ENCODE peak calls at places on chromosomes 1 and 21, in ten cellular contexts. B is esophagus squamous epithelium, J is A549, C is H9, Z is tibial artery, R is suprapubic skin, Q is cardiac muscle cell, Y is H1, L is transverse colon, D is breast epithelium. V is an unnamed sample.

GRCh38 chr1:164709108-164709507 is 150.1 kb downstream of the PBX1 start:
- DNase-seq in Z (no peak), B (no peak), L (no peak), R (no peak), Q (no peak), D (no peak), C (no peak), Y (no peak), J (no peak), V (no peak)

GRCh38 chr1:211183924-211184323 is 50.0 kb upstream of the KCNH1 start:
- DNase-seq in B (no peak), Z (no peak), L (no peak), Y (no peak), C (no peak), J (no peak), Q (no peak), R (no peak), D (no peak), V (no peak)

GRCh38 chr1:234750922-234751595 is 141.1 kb upstream of the IRF2BP2 start:
- DNase-seq in L (no peak), D (no peak), J (no peak), R (no peak), Q (no peak), Z (no peak), C (no peak), Y (no peak), B (no peak), V (peak; percentile 46)

GRCh38 chr21:27134513-27134912 is 167.6 kb upstream of the ADAMTS5 start:
- DNase-seq in Z (no peak), C (no peak), L (no peak), D (no peak), R (no peak), B (no peak), Y (no peak), J (no peak), Q (no peak), V (no peak)

GRCh38 chr1:170735366-170736263 is 71.7 kb downstream of the PRRX1 start:
- DNase-seq in B (no peak), J (no peak), D (no peak), Q (no peak), R (no peak), C (no peak), Z (no peak), L (no peak), Y (no peak), V (no peak)

GRCh38 chr1:185938396-185938795 is 204.2 kb downstream of the HMCN1 start:
- DNase-seq in C (no peak), Q (no peak), Z (no peak), Y (no peak), D (no peak), L (no peak), J (no peak), R (no peak), B (no peak), V (no peak)

GRCh38 chr1:77279929-77280328 is 1.9 kb upstream of the AK5 start:
- DNase-seq in Y (no peak), C (no peak), L (no peak), D (no peak), Z (no peak), J (no peak), R (no peak), Q (no peak), B (no peak), V (no peak)

GRCh38 chr1:93569479-93569878 is 112.2 kb downstream of the BCAR3 start:
- DNase-seq in C (no peak), J (no peak), L (no peak), B (no peak), Z (no peak), Q (no peak), D (no peak), R (no peak), Y (no peak), V (no peak)

GRCh38 chr1:16012590-16013219 is 5.1 kb downstream of the HSPB7 start:
- DNase-seq in C (peak; percentile 93), Q (peak; percentile 96), B (no peak), Z (peak; percentile 93), L (peak; percentile 66), R (no peak), J (peak; percentile 21), Y (peak; percentile 64), D (peak; percentile 54), V (peak; percentile 85)

GRCh38 chr1:7268983-7269382 is 483.7 kb downstream of the CAMTA1 start:
- DNase-seq in L (no peak), Y (no peak), C (no peak), D (no peak), J (no peak), Q (no peak), Z (no peak), R (no peak), B (no peak), V (no peak)

GRCh38 chr1:15288173-15288926 is 41.3 kb downstream of the FHAD1 start:
- DNase-seq in D (no peak), B (no peak), Y (no peak), J (no peak), C (no peak), Z (no peak), Q (no peak), R (peak; percentile 60), L (no peak), V (no peak)

GRCh38 chr21:31731112-31731801 is 661 bp downstream of the SCAF4 start:
- DNase-seq in Y (no peak), C (peak; percentile 36), D (peak; percentile 32), Z (peak; percentile 74), L (peak; percentile 72), J (peak; percentile 16), R (peak; percentile 85), B (no peak), Q (peak; percentile 64), V (peak; percentile 42)

GRCh38 chr1:56097713-56098112 is 481.6 kb downstream of the PLPP3 start:
- DNase-seq in Z (no peak), B (no peak), C (no peak), L (no peak), Y (no peak), R (no peak), J (no peak), D (no peak), Q (no peak), V (no peak)

GRCh38 chr1:207032528-207033017 is at the start of gene C1orf116:
- DNase-seq in L (peak; percentile 88), R (no peak), Z (no peak), B (no peak), Q (no peak), Y (peak; percentile 81), J (peak; percentile 76), D (peak; percentile 91), C (peak; percentile 95), V (peak; percentile 67)

GRCh38 chr1:9833632-9834031 is 9.9 kb upstream of the CLSTN1 start:
- DNase-seq in J (no peak), Q (no peak), D (no peak), B (no peak), L (peak; percentile 1), R (no peak), C (no peak), Y (no peak), Z (peak; percentile 16), V (no peak)

GRCh38 chr1:32307313-32307712 is 15.4 kb downstream of the HDAC1 start:
- DNase-seq in B (no peak), C (no peak), Q (no peak), R (no peak), D (no peak), Y (no peak), J (no peak), L (no peak), Z (no peak), V (no peak)

GRCh38 chr1:93324486-93325464 is 20.9 kb upstream of the DR1 start:
- DNase-seq in J (peak; percentile 50), R (no peak), D (no peak), L (no peak), C (no peak), B (no peak), Z (no peak), Y (no peak), Q (no peak), V (no peak)

GRCh38 chr1:157404063-157404501 is 148.2 kb downstream of the FCRL5 start:
- DNase-seq in D (no peak), Z (no peak), J (no peak), L (no peak), C (no peak), R (no peak), B (no peak), Y (no peak), Q (no peak), V (no peak)
- H3K4me1 ChIP-seq in D (no peaks in the 10 kb centered on the region), Z (no peaks in the 10 kb centered on the region), J (no peaks in the 10 kb centered on the region), L (no peaks in the 10 kb centered on the region), C (no peaks in the 10 kb centered on the region), R (no peaks in the 10 kb centered on the region), B (no peaks in the 10 kb centered on the region), Y (peaks cover 6% of the 10 kb centered on the region), Q (no peaks in the 10 kb centered on the region), V (no peaks in the 10 kb centered on the region)

GRCh38 chr1:87202922-87203655 is 125.6 kb upstream of the LMO4 start:
- DNase-seq in Q (no peak), Y (no peak), B (no peak), L (peak; percentile 14), R (no peak), Z (no peak), C (no peak), D (no peak), J (no peak), V (no peak)
- H3K4me1 ChIP-seq in Q (no peaks in the 10 kb centered on the region), Y (peaks cover 12% of the 10 kb centered on the region), B (no peaks in the 10 kb centered on the region), L (no peaks in the 10 kb centered on the region), R (no peaks in the 10 kb centered on the region), Z (no peaks in the 10 kb centered on the region), C (peaks cover 9% of the 10 kb centered on the region), D (no peaks in the 10 kb centered on the region), J (no peaks in the 10 kb centered on the region), V (no peaks in the 10 kb centered on the region)

DNA sequence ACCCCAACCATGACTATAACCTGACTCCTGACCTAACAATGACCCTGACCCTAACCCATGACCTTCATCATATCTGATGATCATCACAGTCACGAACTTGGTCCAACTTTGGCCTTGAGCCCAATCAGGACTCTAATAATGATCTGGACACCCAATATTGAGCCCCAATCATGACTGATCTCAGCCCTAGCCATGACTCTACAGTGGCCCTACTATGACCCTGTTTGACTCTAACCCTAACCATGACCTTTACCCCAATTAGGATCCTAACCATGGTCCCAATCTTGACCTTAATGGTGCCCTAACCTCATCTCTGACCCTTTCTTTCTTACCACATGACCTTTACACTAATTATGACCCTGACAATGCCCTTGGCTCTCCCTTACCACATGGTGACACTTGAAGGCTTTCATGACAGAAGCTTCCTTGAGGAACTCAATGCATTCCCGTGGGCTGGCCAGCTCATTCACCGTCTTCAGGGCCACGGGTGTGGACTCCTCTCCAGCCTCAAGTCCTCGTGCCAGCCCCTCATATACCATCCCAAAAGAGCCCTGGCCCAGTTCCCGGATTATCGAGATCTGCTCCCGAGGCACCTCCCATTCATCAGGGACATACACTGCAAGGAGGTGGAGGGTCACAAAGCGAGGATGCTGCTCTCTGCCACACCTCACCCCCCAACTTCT is 16.2 kb downstream of the INSRR start:
- DNase-seq in L (no peak), Q (no peak), Z (no peak), R (no peak), D (no peak), J (no peak), C (no peak), B (no peak), Y (no peak), V (no peak)
- H3K4me1 ChIP-seq in L (no peaks in the 10 kb centered on the region), Q (peaks cover 6% of the 10 kb centered on the region), Z (peaks cover 8% of the 10 kb centered on the region), R (peaks cover 13% of the 10 kb centered on the region), D (no peaks in the 10 kb centered on the region), J (no peaks in the 10 kb centered on the region), C (no peaks in the 10 kb centered on the region), B (peaks cover 6% of the 10 kb centered on the region), Y (peaks cover 17% of the 10 kb centered on the region), V (no peaks in the 10 kb centered on the region)

DNA sequence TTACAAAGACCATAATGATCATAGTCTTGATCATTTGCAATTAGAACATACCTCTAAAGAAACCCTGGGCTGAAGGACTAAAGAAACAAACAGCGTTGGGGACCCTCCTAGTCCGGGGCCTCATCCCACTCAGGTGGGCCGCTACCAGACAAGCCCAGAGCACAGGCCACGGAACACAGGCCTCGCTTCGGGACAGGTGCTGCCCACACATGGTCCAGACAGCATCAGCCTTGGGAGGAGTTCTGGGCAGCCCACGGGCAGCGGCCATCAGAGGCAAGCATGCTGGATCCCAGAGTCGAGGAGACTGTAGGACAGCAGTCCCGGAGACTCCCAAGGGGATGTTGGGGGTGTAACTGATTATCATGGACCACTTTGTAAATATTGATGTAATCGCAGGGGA is 4.9 kb downstream of the C2CD2 start:
- DNase-seq in Z (no peak), C (no peak), Q (no peak), Y (no peak), D (no peak), B (no peak), R (no peak), L (no peak), J (no peak), V (no peak)
- H3K4me1 ChIP-seq in Z (peaks cover 36% of the 10 kb centered on the region), C (peaks cover 5% of the 10 kb centered on the region), Q (peaks cover 3% of the 10 kb centered on the region), Y (peaks cover 18% of the 10 kb centered on the region), D (peaks cover 3% of the 10 kb centered on the region), B (peaks cover 32% of the 10 kb centered on the region), R (peaks cover 44% of the 10 kb centered on the region), L (peaks cover 3% of the 10 kb centered on the region), J (peaks cover 16% of the 10 kb centered on the region), V (peaks cover 8% of the 10 kb centered on the region)

V was measured in pancreas.